ENCODE peak calls at places on chromosomes 12 and 14, in six cellular contexts. R, E, Q, D, M and F are unnamed samples.

GRCh38 chr12:120247621-120248030 is 17.9 kb downstream of the PXN start:
- DNase-seq in D (no peak), R (no peak), Q (no peak), M (no peak), E (no peak), F (no peak)

GRCh38 chr12:124861898-124862676 is 1.6 kb downstream of the SCARB1 start:
- DNase-seq in Q (no peak), R (no peak), D (no peak), E (no peak), M (no peak), F (no peak)

GRCh38 chr12:70120970-70121369 is 122.3 kb upstream of the CNOT2 start:
- DNase-seq in E (no peak), M (no peak), D (no peak), Q (no peak), R (no peak), F (no peak)

GRCh38 chr14:24171422-24172260 is at the start of gene REC8:
- DNase-seq in M (peak; percentile 91), Q (peak; percentile 84), R (peak; percentile 97), E (no peak), D (peak; percentile 99), F (peak; percentile 94)

GRCh38 chr12:123034865-123035264 is 54.4 kb downstream of the ARL6IP4 start:
- DNase-seq in D (peak; percentile 61), E (no peak), M (no peak), R (no peak), Q (no peak), F (no peak)

GRCh38 chr14:103206023-103206481 is 82.8 kb downstream of the TNFAIP2 start:
- DNase-seq in R (no peak), M (no peak), D (no peak), Q (no peak), E (no peak), F (no peak)

GRCh38 chr12:58069268-58069967 is 128.1 kb downstream of the ATP23 start:
- DNase-seq in R (no peak), M (no peak), D (no peak), Q (no peak), E (no peak), F (no peak)

GRCh38 chr12:77116277-77116676 is 50.9 kb upstream of the E2F7 start:
- DNase-seq in E (no peak), D (no peak), M (no peak), Q (no peak), R (no peak), F (no peak)

GRCh38 chr14:102187583-102188001 is 47.9 kb downstream of the WDR20 start:
- DNase-seq in R (peak; percentile 48), Q (no peak), D (peak; percentile 39), M (no peak), E (no peak), F (no peak)

GRCh38 chr12:12428961-12429657 is 72.2 kb downstream of the BORCS5 start:
- DNase-seq in E (no peak), Q (no peak), R (no peak), D (peak; percentile 28), M (no peak), F (no peak)

GRCh38 chr12:102120564-102120873 is 536 bp downstream of the PARPBP start:
- DNase-seq in E (no peak), D (no peak), R (no peak), M (no peak), Q (no peak), F (no peak)

GRCh38 chr12:97995085-97995484 is 520.3 kb upstream of the TMPO start:
- DNase-seq in M (no peak), E (no peak), D (peak; percentile 22), R (no peak), Q (no peak), F (no peak)

GRCh38 chr14:92962831-92963095 is 39.8 kb downstream of the CHGA start:
- DNase-seq in E (no peak), R (no peak), M (no peak), D (no peak), Q (no peak), F (no peak)

GRCh38 chr14:31261859-31262739 is 54.5 kb upstream of the HECTD1 start:
- DNase-seq in Q (no peak), M (peak; percentile 72), D (peak; percentile 57), R (no peak), E (no peak), F (no peak)